ENCODE peak calls at places on chromosomes 6 and 20, in four cellular contexts. T is heart right ventricle; H is colonic mucosa; U is CD8-positive, alpha-beta memory T cell. A is an unnamed sample. For H3K36me3 and H3K9me3, the result is how much of the 10 kb centered on the place peaks cover.

GRCh38 chr6:54307412-54308036 is 717 bp upstream of the TINAG start:
- DNase-seq in T (no peak), H (peak), U (no peak), A (no peak)

GRCh38 chr6:13280253-13280652 is 48.1 kb downstream of the TBC1D7 start:
- DNase-seq in T (no peak), H (no peak), U (no peak), A (no peak)

GRCh38 chr6:12484519-12484918 is 194.4 kb downstream of the EDN1 start:
- DNase-seq in T (no peak), H (no peak), U (no peak), A (no peak)

GRCh38 chr6:28474441-28475219 is 31.3 kb upstream of the ZSCAN23 start:
- DNase-seq in T (no peak), H (peak), U (no peak), A (no peak)

GRCh38 chr6:132969188-132969587 is 154.8 kb downstream of the RPS12 start:
- DNase-seq in T (no peak), H (no peak), U (no peak), A (no peak)

GRCh38 chr20:1178103-1178502 is 6.7 kb downstream of the TMEM74B start:
- DNase-seq in T (no peak), H (no peak), U (no peak), A (no peak)

GRCh38 chr20:19695081-19695480 is 63.0 kb upstream of the RIN2 start:
- DNase-seq in T (no peak), H (no peak), U (no peak), A (no peak)

GRCh38 chr20:23857954-23858565 is 21.5 kb downstream of the CST5 start:
- DNase-seq in T (no peak), H (no peak), U (no peak), A (no peak)

GRCh38 chr6:147642458-147642857 is 134.0 kb downstream of the SAMD5 start:
- DNase-seq in T (no peak), H (no peak), U (no peak), A (no peak)

GRCh38 chr20:62583424-62583920 is 58.8 kb upstream of the SLCO4A1 start:
- DNase-seq in T (no peak), H (no peak), U (no peak), A (no peak)

GRCh38 chr20:62586799-62587198 is 55.5 kb upstream of the SLCO4A1 start:
- DNase-seq in T (no peak), H (no peak), U (no peak), A (no peak)

GRCh38 chr20:62584671-62585512 is 57.4 kb upstream of the SLCO4A1 start:
- DNase-seq in T (no peak), H (no peak), U (no peak), A (no peak)

GRCh38 chr20:62587757-62588402 is 54.4 kb upstream of the SLCO4A1 start:
- DNase-seq in T (no peak), H (no peak), U (no peak), A (no peak)

GRCh38 chr20:62585571-62585970 is 56.7 kb upstream of the SLCO4A1 start:
- DNase-seq in T (no peak), H (no peak), U (no peak), A (no peak)
- H3K36me3 ChIP-seq in T (under half), H (under half), U (under half), A (under half)

GRCh38 chr6:107402533-107402932 is 56.8 kb downstream of the PDSS2 start:
- DNase-seq in T (no peak), H (no peak), U (no peak), A (no peak)
- H3K9me3 ChIP-seq in T (under half), H (under half), U (under half), A (under half)

GRCh38 chr20:35001596-35002362 is 46.1 kb downstream of the MYH7B start:
- DNase-seq in T (no peak), H (no peak), U (no peak), A (no peak)

GRCh38 chr20:34999021-34999451 is 43.4 kb downstream of the MYH7B start:
- DNase-seq in T (no peak), H (no peak), U (no peak), A (no peak)

GRCh38 chr20:35000922-35001595 is 45.4 kb downstream of the MYH7B start:
- DNase-seq in T (no peak), H (no peak), U (no peak), A (no peak)

GRCh38 chr20:34999782-35000181 is 44.1 kb downstream of the MYH7B start:
- DNase-seq in T (no peak), H (no peak), U (no peak), A (no peak)

DNA sequence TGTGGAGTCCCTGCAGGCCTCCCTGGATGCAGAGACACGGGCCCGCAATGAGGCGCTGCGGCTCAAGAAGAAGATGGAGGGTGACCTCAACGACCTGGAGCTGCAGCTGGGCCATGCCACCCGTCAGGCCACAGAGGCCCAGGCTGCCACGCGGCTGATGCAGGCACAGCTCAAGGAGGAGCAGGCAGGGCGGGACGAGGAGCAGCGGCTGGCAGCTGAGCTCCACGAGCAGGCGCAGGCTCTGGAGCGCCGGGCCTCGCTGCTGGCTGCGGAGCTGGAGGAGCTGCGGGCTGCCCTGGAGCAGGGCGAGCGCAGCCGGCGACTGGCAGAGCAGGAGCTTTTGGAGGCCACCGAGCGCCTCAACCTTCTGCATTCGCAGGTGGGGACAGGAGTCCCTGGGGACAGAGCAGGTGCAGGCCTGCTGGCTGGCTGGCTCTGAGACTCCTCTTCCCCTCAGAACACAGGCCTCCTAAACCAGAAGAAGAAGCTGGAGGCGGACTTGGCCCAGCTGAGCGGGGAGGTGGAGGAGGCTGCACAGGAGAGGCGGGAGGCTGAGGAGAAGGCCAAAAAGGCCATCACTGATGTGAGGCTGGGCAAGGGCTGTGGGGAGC is 44.7 kb downstream of the MYH7B start:
- DNase-seq in T (no peak), H (no peak), U (no peak), A (no peak)
- H3K36me3 ChIP-seq in T (under half), H (under half), U (under half), A (half or more)

GRCh38 chr6:157203764-157204163 is 119.6 kb downstream of the TMEM242 start:
- DNase-seq in T (no peak), H (no peak), U (no peak), A (no peak)
- H3K9me3 ChIP-seq in T (under half), H (under half), U (under half), A (under half)

DNA sequence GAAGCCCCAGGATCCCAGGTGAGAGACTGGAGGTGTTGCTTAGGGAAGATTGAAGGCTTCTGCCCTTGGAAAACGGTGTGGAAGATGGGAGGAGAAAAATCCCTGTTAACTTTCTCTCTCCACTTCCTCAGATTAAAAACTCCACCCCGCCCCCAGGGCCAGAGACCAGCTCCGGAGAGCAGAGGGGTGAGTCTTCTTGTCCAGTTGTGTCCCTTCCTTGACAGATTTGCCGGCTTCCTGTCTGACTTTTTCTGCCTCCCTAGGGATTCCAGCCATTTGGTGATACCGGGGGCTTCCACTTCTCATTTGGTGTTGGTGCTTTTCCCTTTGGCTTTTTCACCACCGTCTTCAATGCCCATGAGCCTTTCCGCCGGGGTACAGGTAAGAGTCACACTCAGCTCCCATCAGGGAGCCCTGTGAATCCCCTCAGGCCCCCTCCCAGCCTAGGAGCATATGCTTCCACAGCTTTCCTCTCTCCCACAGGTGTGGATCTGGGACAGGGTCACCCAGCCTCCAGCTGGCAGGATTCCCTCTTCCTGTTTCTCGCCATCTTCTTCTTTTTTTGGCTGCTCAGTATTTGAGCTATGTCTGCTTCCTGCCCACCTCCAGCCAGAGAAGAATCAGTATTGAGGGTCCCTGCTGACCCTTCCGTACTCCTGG is 1.7 kb downstream of the RNF5 start:
- DNase-seq in T (no peak), H (no peak), U (no peak), A (no peak)
- H3K36me3 ChIP-seq in T (under half), H (under half), U (under half), A (under half)

GRCh38 chr20:29873946-29874345 is 1383.5 kb upstream of the DEFB115 start:
- DNase-seq in T (peak), H (no peak), U (peak), A (peak)
- H3K9me3 ChIP-seq in T (under half), H (under half), U (under half), A (under half)

GRCh38 chr6:7242835-7243187 is 70.2 kb downstream of the SSR1 start:
- DNase-seq in T (no peak), H (no peak), U (no peak), A (no peak)
- H3K36me3 ChIP-seq in T (under half), H (under half), U (under half), A (under half)

DNA sequence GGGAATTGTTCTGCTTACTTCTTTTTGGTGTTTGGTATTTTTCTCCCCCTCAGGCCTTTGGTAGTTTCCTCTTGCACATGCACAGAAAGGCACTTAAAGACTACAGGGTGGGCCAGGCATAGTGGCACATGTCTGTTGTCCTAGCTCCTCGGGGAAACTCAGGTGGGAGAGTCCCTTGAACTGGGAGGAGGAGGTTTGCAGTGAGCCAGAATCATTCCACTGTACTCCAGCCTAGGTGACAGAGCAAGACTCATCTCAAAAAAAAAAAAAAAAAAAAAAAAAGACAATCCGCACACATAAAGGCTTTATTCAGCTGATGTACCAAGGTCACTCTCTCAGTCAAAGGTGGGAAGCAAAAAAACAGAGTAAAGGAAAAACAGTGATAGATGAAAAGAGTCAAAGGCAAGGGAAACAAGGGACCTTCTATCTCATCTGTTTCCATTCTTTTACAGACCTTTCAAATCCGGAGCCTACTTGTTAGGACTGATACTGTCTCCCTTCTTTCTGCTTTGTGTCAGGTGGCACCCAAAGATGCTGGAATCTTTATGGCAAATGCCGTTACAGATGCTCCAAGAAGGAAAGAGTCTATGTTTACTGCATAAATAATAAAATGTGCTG is 9.2 kb downstream of the DEFB123 start:
- DNase-seq in T (no peak), H (no peak), U (no peak), A (no peak)
- H3K9me3 ChIP-seq in T (under half), H (under half), U (under half), A (under half)

DNA sequence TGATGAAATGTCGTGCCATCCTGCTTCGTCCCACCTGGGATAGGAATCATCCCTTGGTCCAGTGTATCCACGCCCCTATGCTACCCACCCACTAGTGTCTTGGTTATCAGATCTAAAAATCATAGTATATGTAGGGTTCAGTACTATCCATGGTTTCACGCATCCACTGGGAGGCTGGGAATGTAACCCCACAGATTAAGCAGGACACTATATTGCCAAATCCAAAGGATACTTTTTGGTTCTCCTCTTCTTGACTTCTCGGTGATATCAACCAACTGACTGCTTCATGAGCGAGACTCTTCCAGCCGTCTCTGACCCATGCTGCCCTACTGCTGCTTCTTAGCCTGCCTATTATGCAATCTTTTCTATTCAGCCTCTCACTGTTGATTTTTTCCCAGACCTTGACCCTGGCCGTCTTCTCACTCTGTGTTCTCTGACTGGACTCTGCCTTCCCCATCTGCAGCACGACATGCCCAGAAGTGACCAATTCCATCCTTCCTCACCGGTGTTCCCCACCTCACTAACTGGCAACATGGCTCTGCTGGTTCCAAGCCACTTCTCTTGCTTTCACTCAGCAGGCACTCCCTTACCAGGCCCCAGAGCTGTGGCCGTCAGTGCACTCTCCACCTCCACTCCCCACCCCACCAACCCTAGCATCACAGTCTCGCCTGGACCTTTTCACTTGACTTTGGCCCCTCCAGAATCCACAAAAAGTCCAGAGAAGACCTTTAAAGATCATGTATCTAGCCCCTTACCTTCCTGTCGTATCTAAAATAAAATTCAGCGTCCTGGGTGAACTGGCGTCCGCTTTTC is 34.5 kb downstream of the GFRA4 start:
- DNase-seq in T (no peak), H (no peak), U (no peak), A (no peak)
- H3K36me3 ChIP-seq in T (under half), H (under half), U (under half), A (under half)

GRCh38 chr6:37974381-37974780 is 154.9 kb downstream of the ZFAND3 start:
- DNase-seq in T (no peak), H (no peak), U (no peak), A (no peak)

GRCh38 chr6:37972994-37973757 is 153.6 kb downstream of the ZFAND3 start:
- DNase-seq in T (no peak), H (no peak), U (no peak), A (no peak)

GRCh38 chr6:37974943-37975342 is 155.4 kb downstream of the ZFAND3 start:
- DNase-seq in T (no peak), H (no peak), U (no peak), A (no peak)

GRCh38 chr6:37971263-37971662 is 151.7 kb downstream of the ZFAND3 start:
- DNase-seq in T (no peak), H (no peak), U (no peak), A (no peak)

GRCh38 chr6:37971711-37972410 is 152.3 kb downstream of the ZFAND3 start:
- DNase-seq in T (no peak), H (no peak), U (no peak), A (no peak)
- H3K9me3 ChIP-seq in T (under half), H (under half), U (under half), A (under half)

A was measured in right atrium auricular region.